ENCODE peak calls at places on chromosomes 2 and 18, in nine cellular contexts. I is mucosa of descending colon; J is body of pancreas; B is upper lobe of right lung; M is A549; V is sigmoid colon; W is CD8-positive, alpha-beta memory T cell; D is right cardiac atrium; K is GM23248. R is an unnamed sample.
A peak's percentile ranks its signal among the peaks of the same experiment; 100 is the strongest.

GRCh38 chr2:3265471-3265870 is 112.1 kb downstream of the EIPR1 start:
- DNase-seq in I (no peak), K (no peak), M (no peak), D (no peak), B (no peak), J (no peak), W (no peak), V (no peak), R (no peak)

GRCh38 chr2:127535422-127535901 is at the start of gene MYO7B:
- DNase-seq in K (no peak), J (no peak), W (no peak), M (no peak), I (peak; percentile 89), B (no peak), V (no peak), D (no peak), R (no peak)

GRCh38 chr2:143776531-143776930 is 647.3 kb downstream of the ARHGAP15 start:
- DNase-seq in J (no peak), V (no peak), B (no peak), W (no peak), M (no peak), D (no peak), K (no peak), I (no peak), R (no peak)

GRCh38 chr2:42494434-42495233 is 852 bp upstream of the KCNG3 start:
- DNase-seq in J (peak; percentile 76), W (peak; percentile 46), K (peak; percentile 74), B (peak; percentile 75), I (peak; percentile 84), M (peak; percentile 91), D (peak; percentile 72), V (peak; percentile 80), R (peak; percentile 70)

GRCh38 chr18:8623549-8624106 is 14.4 kb downstream of the RAB12 start:
- DNase-seq in I (no peak), K (no peak), W (no peak), B (peak; percentile 76), D (peak; percentile 72), J (no peak), V (no peak), M (no peak), R (no peak)

GRCh38 chr2:40877734-40878288 is 425.9 kb upstream of the SLC8A1 start:
- DNase-seq in B (no peak), K (peak; percentile 15), D (no peak), M (no peak), V (no peak), J (no peak), W (no peak), I (no peak), R (no peak)

GRCh38 chr18:76519156-76519549 is 24.1 kb upstream of the ZNF516 start:
- DNase-seq in I (no peak), D (no peak), W (no peak), B (no peak), J (no peak), K (peak; percentile 62), V (no peak), M (no peak), R (no peak)

GRCh38 chr18:68769423-68769822 is 28.5 kb upstream of the CCDC102B start:
- DNase-seq in B (no peak), V (peak; percentile 67), I (peak; percentile 8), W (no peak), M (no peak), J (peak; percentile 30), D (no peak), K (peak; percentile 64), R (no peak)

GRCh38 chr2:20178404-20179178 is 46.3 kb downstream of the SDC1 start:
- DNase-seq in M (no peak), J (no peak), W (no peak), I (no peak), B (peak; percentile 91), D (no peak), K (no peak), V (no peak), R (no peak)

GRCh38 chr2:187825108-187825507 is 270.9 kb upstream of the TFPI start:
- DNase-seq in D (no peak), J (no peak), M (no peak), V (no peak), I (no peak), W (no peak), K (no peak), B (no peak), R (no peak)
- H3K4me1 ChIP-seq in D (no peaks in the 10 kb centered on the region), J (no peaks in the 10 kb centered on the region), M (peaks cover 3% of the 10 kb centered on the region), V (no peaks in the 10 kb centered on the region), I (no peaks in the 10 kb centered on the region), W (no peaks in the 10 kb centered on the region), K (no peaks in the 10 kb centered on the region), B (no peaks in the 10 kb centered on the region), R (no peaks in the 10 kb centered on the region)

GRCh38 chr2:230541934-230542380 is 126.0 kb downstream of the SP100 start:
- DNase-seq in I (no peak), D (no peak), M (no peak), K (no peak), W (no peak), B (no peak), V (no peak), J (no peak), R (no peak)
- H3K4me3 ChIP-seq in I (no peak overlapping the region), D (no peak overlapping the region), M (no peak overlapping the region), K (no peak overlapping the region), W (no peak overlapping the region), B (no peak overlapping the region), V (no peak overlapping the region), J (no peak overlapping the region), R (no peak overlapping the region)

DNA sequence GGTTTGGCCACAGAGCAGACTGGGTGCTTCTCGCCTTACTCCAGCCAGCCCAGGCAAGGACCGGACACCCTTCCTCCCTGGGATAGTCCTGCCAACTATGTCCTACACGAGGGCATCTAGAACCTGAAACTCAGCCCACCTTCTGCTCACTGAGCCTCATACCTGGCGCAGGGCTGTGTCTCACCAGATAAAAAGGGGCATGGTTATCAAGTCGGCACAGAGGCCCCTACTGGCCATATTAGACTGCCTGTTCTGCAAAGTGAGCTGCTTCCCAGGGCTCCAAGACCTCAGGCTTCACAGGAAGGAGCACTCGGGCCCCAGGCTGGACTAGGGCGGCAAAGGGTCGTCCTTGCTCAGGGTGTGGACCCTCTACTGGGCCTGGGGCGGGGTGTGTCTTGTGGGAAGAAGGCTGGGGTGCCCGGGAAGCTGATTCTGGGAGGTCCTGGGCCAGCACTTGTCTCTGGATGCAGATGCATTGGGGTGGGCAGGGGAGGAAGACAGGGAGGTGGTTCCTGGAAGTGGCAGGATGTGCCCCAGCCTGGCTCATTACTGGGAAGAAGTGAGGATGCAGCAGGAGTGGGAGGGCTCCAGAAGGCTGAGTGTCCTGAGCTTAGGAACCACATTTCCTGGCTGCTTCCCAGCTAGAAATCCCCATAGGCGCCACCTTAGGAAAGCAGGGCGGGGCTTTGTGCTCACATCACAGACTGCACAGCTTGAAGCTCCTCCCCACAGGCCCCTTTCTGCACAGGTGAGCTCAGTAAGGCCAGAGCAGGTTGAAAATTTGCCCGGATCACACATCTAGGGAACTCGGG is 19.6 kb downstream of the EHD3 start:
- DNase-seq in M (no peak), K (no peak), D (no peak), V (no peak), W (no peak), J (no peak), B (no peak), I (peak; percentile 13), R (no peak)
- H3K4me1 ChIP-seq in M (no peaks in the 10 kb centered on the region), K (no peaks in the 10 kb centered on the region), D (no peaks in the 10 kb centered on the region), V (no peaks in the 10 kb centered on the region), W (no peaks in the 10 kb centered on the region), J (no peaks in the 10 kb centered on the region), B (no peaks in the 10 kb centered on the region), I (no peaks in the 10 kb centered on the region), R (no peaks in the 10 kb centered on the region)

DNA sequence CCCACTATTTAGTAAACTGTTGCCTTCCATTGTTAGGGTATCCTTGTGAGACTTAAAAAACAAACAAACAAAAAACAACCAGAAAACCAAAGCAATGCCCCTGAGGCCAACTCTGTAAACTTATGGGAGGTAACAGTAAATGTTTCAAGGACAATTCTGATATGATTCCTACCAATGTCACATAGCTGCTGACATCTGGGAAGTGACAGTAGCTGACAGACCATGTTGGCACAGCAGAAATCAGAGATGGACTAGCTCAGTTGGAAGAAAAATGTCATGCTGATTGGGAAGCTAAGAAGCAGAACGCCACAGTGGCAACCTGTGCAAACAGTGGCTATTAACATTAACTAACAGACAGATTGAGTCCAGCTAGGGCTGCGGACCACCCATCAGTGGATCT is 180.4 kb downstream of the PARD3B start:
- DNase-seq in D (no peak), K (no peak), W (no peak), M (no peak), I (no peak), V (no peak), J (no peak), B (no peak), R (no peak)
- H3K4me3 ChIP-seq in D (no peak overlapping the region), K (no peak overlapping the region), W (no peak overlapping the region), M (no peak overlapping the region), I (no peak overlapping the region), V (no peak overlapping the region), J (no peak overlapping the region), B (no peak overlapping the region), R (no peak overlapping the region)

GRCh38 chr2:38269421-38269820 is 107.7 kb downstream of the ATL2 start:
- DNase-seq in J (no peak), D (no peak), I (no peak), V (no peak), M (no peak), K (peak; percentile 56), W (no peak), B (no peak), R (no peak)
- H3K4me1 ChIP-seq in J (no peaks in the 10 kb centered on the region), D (no peaks in the 10 kb centered on the region), I (no peaks in the 10 kb centered on the region), V (no peaks in the 10 kb centered on the region), M (peaks cover 2% of the 10 kb centered on the region), K (peaks cover 15% of the 10 kb centered on the region), W (no peaks in the 10 kb centered on the region), B (no peaks in the 10 kb centered on the region), R (no peaks in the 10 kb centered on the region)

R was measured in CD4-positive, alpha-beta memory T cell.